ENCODE peak calls at places on chromosomes 7 and 10, in five cellular contexts. T is psoas muscle, V is Panc1, A is heart right ventricle, S is tibial artery. B is an unnamed sample.

GRCh38 chr7:21617916-21618390 is 75.1 kb downstream of the DNAH11 start:
- DNase-seq in V (peak; percentile 47), S (peak; percentile 77), T (peak; percentile 73), A (peak; percentile 47), B (no peak)

GRCh38 chr7:141097430-141097829 is 23.6 kb downstream of the TMEM178B start:
- DNase-seq in S (no peak), V (no peak), T (no peak), A (no peak), B (peak; percentile 60)

GRCh38 chr10:82245157-82245556 is 370.2 kb downstream of the NRG3 start:
- DNase-seq in V (no peak), A (no peak), T (no peak), S (no peak), B (peak; percentile 85)

GRCh38 chr10:104638861-104639594 is 2.1 kb upstream of the SORCS3 start:
- DNase-seq in T (no peak), A (no peak), S (no peak), V (no peak), B (peak; percentile 91)

GRCh38 chr10:14859043-14859442 is 19.6 kb upstream of the SUV39H2 start:
- DNase-seq in S (no peak), T (no peak), V (no peak), A (no peak), B (no peak)

GRCh38 chr10:116274141-116274861 is 1.3 kb upstream of the GFRA1 start:
- DNase-seq in V (no peak), S (no peak), A (peak; percentile 15), T (no peak), B (peak; percentile 81)

GRCh38 chr7:102463841-102464576 is 654 bp downstream of the ALKBH4 start:
- DNase-seq in S (no peak), V (no peak), A (no peak), T (no peak), B (no peak)

GRCh38 chr7:88546808-88547207 is 212.7 kb upstream of the ZNF804B start:
- DNase-seq in S (no peak), T (no peak), A (no peak), V (peak; percentile 56), B (peak; percentile 83)

GRCh38 chr7:105389090-105389650 is 449 bp upstream of the SRPK2 start:
- DNase-seq in V (no peak), S (peak; percentile 68), T (peak; percentile 68), A (no peak), B (peak; percentile 81)

GRCh38 chr10:80447618-80448190 is 6.4 kb upstream of the TSPAN14 start:
- DNase-seq in V (no peak), S (peak; percentile 29), T (no peak), A (no peak), B (no peak)

GRCh38 chr10:12782537-12782936 is 219.0 kb downstream of the CCDC3 start:
- DNase-seq in A (peak; percentile 29), S (no peak), T (peak; percentile 65), V (peak; percentile 12), B (peak; percentile 84)

GRCh38 chr7:41328131-41328530 is 374.8 kb downstream of the INHBA start:
- DNase-seq in V (no peak), A (no peak), S (no peak), T (no peak), B (no peak)

GRCh38 chr7:144497296-144497695 is 93.8 kb upstream of the NOBOX start:
- DNase-seq in V (no peak), A (no peak), T (no peak), S (no peak), B (no peak)

GRCh38 chr7:52944916-52945315 is 90.5 kb upstream of the POM121L12 start:
- DNase-seq in A (no peak), T (no peak), S (no peak), V (peak; percentile 17), B (no peak)

GRCh38 chr7:158096582-158096981 is 491.0 kb downstream of the PTPRN2 start:
- DNase-seq in V (no peak), S (peak; percentile 53), T (no peak), A (no peak), B (peak; percentile 43)

GRCh38 chr7:157688439-157689268 is 351.9 kb downstream of the DNAJB6 start:
- DNase-seq in S (peak; percentile 65), V (no peak), A (no peak), T (no peak), B (peak; percentile 82)

GRCh38 chr10:29160110-29160669 is 128.7 kb upstream of the LYZL1 start:
- DNase-seq in T (no peak), V (no peak), A (no peak), S (no peak), B (peak; percentile 84)

DNA sequence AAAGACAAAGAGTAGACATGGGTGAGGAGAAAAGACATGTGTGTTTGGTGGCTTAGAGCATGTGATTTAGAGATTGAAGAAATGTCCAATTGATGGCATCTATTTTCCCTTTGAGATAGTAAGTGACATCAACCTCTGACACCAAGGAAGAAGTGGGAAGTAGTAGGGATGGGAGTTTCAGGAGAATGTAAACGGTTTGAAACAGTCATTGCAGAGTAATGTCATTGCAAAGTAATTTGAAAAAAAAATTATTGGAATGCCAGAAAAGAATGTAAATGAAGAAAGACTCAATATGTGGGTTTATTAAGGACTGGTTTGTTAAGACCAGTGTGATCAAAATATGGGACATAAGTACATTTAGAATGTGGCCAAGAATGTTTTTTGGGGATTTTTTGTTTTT is 26.6 kb downstream of the GNG11 start:
- DNase-seq in V (no peak), T (no peak), A (no peak), S (no peak), B (no peak)
- H3K27ac ChIP-seq in V (no peak overlapping the region), T (no peak overlapping the region), A (no peak overlapping the region), S (no peak overlapping the region), B (no peak overlapping the region)

DNA sequence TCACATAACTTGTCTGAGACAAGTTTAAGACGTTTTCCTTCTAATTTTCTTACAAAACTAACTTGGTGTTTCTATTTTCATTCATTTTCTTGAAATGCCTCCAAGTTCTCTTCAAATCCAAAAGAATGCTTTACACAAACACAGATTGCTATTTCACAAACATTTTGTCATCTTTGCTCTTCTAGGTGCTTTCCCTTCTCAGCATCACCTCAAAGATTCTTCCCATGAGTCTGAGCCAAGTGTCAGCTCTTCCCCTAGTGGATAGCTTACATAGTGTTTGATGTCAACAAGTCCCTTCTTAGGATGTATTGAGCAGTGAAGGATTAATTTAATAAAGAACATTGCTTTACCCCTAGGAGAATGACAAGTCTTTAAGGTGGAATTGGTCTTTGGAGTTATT is 38.1 kb upstream of the SEMA3A start:
- DNase-seq in S (no peak), A (no peak), V (no peak), T (no peak), B (no peak)
- TF ChIP-seq CTCF in S (no peak), A (no peak), V (no peak), T (no peak), B (peak; percentile 64)

GRCh38 chr7:28904539-28905143 is 53.5 kb downstream of the TRIL start:
- DNase-seq in T (no peak), A (no peak), V (no peak), S (no peak), B (no peak)
- H3K4me3 ChIP-seq in T (peak overlapping the region; percentile 51), A (peak overlapping the region; percentile 17), V (peak overlapping the region; percentile 19), S (no peak overlapping the region), B (no peak overlapping the region)

GRCh38 chr10:91887900-91888225 is 21.4 kb downstream of the FGFBP3 start:
- DNase-seq in V (no peak), S (no peak), A (no peak), T (no peak), B (no peak)
- H3K27ac ChIP-seq in V (peak overlapping the region; percentile 52), S (peak overlapping the region; percentile 61), A (no peak overlapping the region), T (no peak overlapping the region), B (peak overlapping the region; percentile 98)

GRCh38 chr7:74655785-74656420 is 1.6 kb upstream of the GTF2I start:
- DNase-seq in V (no peak), S (no peak), T (no peak), A (no peak), B (no peak)

GRCh38 chr7:74657692-74658170 is at the start of gene GTF2I:
- DNase-seq in S (peak; percentile 71), V (no peak), T (no peak), A (no peak), B (no peak)

GRCh38 chr7:74656421-74656910 is 1.1 kb upstream of the GTF2I start:
- DNase-seq in S (peak; percentile 75), T (peak; percentile 73), V (no peak), A (peak; percentile 63), B (peak; percentile 78)

GRCh38 chr7:74658171-74659004 is 870 bp downstream of the GTF2I start:
- DNase-seq in S (peak; percentile 95), T (peak; percentile 96), V (no peak), A (peak; percentile 94), B (peak; percentile 97)

DNA sequence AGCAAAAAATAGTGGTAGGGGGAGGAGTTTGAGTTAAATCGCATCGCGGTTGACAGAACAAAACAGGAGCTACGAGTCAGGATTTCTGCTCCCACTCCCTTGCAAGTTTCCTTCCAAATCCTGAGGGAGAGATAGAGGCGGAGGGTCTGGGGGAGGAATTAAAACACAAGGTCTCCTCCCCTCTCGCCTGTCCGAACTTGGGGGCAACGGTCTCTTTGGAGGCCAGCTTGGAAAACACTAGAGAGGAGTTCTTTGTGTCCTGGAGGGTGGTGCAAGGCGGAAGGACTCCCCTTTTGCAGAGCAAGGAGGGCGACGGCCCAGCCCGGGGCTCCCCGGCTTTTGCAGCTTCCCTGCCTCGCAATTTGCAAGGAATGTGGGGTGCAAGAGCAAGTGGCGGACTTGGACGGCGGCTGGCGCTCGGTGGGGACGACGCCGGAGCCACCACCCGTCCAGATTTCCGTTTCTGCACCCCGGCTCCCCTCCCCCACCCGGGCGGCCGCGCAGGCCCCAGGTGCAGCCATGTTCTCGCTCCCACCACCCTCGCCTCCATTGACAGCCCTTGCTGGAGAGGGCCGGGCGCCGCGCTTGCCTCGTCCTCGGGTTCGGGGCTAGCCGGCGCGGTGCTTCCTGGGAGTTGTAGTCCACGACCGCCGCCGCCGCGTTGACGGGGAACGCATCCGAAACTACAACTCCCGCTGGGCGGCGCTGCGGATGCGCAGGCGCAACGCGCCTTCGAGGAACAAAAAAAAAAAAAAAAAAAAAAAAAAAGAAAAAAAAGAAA is 417 bp upstream of the GTF2I start:
- DNase-seq in S (peak; percentile 98), V (no peak), A (peak; percentile 100), T (peak; percentile 99), B (peak; percentile 99)
- TF ChIP-seq CTCF in S (no peak), V (no peak), A (peak; percentile 41), T (peak; percentile 14), B (no peak)

DNA sequence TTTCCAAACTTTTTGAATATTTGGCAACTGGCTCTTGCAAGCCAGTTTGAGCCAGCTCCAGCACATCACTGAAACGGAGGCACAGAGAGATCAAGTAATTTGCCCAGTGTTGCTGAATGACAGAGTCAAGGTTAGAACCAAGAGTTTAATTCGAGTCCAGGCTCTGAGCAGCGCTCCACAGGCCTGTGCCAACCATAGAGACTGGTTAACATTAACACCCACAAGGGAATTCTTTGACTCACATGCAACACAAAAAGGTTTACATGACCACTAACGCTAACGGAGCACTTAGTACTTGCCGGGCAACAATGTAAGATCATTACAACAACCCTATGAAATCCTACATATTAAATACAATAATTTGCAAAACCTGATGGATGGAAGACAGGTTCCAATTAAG is 1.5 kb downstream of the RGS10 start:
- DNase-seq in T (no peak), S (no peak), V (no peak), A (no peak), B (no peak)
- H3K4me3 ChIP-seq in T (peak overlapping the region; percentile 82), S (peak overlapping the region; percentile 63), V (peak overlapping the region; percentile 82), A (no peak overlapping the region), B (no peak overlapping the region)

DNA sequence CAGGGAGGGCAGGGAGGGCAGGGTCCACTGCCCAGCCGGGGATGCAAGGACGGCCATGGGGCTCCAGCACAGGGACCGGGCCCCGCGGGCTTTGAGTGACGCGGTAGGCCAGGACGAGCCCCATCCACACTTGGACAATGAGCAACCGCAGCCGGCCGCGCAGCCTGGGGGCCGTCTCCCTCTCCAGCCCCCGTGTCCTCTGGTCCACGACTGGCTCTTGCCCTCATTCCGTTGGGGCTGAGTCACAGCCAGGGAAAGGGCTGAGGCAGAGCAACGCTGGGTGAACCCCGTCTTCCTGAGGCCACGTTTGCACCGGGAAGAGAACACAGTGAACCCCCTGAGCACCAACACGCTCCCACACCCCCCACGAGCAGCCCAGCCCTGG is 23.7 kb downstream of the SHH start:
- DNase-seq in T (no peak), A (no peak), V (no peak), S (no peak), B (no peak)
- H3K27ac ChIP-seq in T (no peak overlapping the region), A (no peak overlapping the region), V (no peak overlapping the region), S (no peak overlapping the region), B (no peak overlapping the region)

B was measured in endodermal cell.